ENCODE peak calls at places on chromosomes 7 and 10, in nine cellular contexts. F, Z, T, R, O, U, D, B and E are unnamed samples.

GRCh38 chr7:37420931-37421330 is 27.7 kb downstream of the ELMO1 start:
- DNase-seq in Z (no peak), O (no peak), T (no peak), F (no peak), D (no peak), R (no peak), B (no peak), U (no peak), E (no peak)

GRCh38 chr10:113473851-113474250 is 79.0 kb upstream of the HABP2 start:
- DNase-seq in F (no peak), Z (no peak), B (no peak), R (peak; percentile 33), T (peak; percentile 72), O (no peak), D (no peak), U (no peak), E (peak; percentile 24)

GRCh38 chr7:128322040-128322643 is 21.6 kb downstream of the RBM28 start:
- DNase-seq in D (no peak), B (no peak), T (peak; percentile 51), Z (no peak), U (no peak), O (peak; percentile 32), R (peak; percentile 63), F (peak; percentile 50), E (peak; percentile 27)

GRCh38 chr10:109343293-109343692 is 580.0 kb downstream of the XPNPEP1 start:
- DNase-seq in O (no peak), D (peak; percentile 63), B (no peak), R (peak; percentile 28), U (no peak), F (no peak), T (peak; percentile 91), Z (no peak), E (peak; percentile 2)

GRCh38 chr7:121620953-121621606 is 225.0 kb upstream of the FAM3C start:
- DNase-seq in B (no peak), O (no peak), U (no peak), F (no peak), Z (no peak), T (no peak), R (no peak), D (no peak), E (no peak)

GRCh38 chr7:29270979-29271658 is 76.5 kb downstream of the CHN2 start:
- DNase-seq in T (peak; percentile 69), R (no peak), D (no peak), U (no peak), B (no peak), Z (no peak), F (no peak), O (no peak), E (no peak)

GRCh38 chr7:80681272-80681885 is 42.9 kb downstream of the CD36 start:
- DNase-seq in D (no peak), F (peak; percentile 42), Z (no peak), U (no peak), R (peak; percentile 67), B (no peak), T (peak; percentile 23), O (no peak), E (no peak)

GRCh38 chr10:108031505-108031904 is 867.0 kb upstream of the SORCS1 start:
- DNase-seq in Z (no peak), T (no peak), F (no peak), D (no peak), B (no peak), R (no peak), U (no peak), O (no peak), E (no peak)

GRCh38 chr7:149207324-149208035 is 12.1 kb downstream of the ZNF282 start:
- DNase-seq in T (no peak), B (no peak), Z (no peak), D (no peak), R (no peak), U (no peak), O (no peak), F (no peak), E (no peak)

GRCh38 chr7:143408686-143409551 is at the start of gene EPHA1:
- DNase-seq in Z (no peak), F (peak; percentile 81), D (no peak), T (no peak), O (peak; percentile 47), B (peak; percentile 77), R (peak; percentile 16), U (peak; percentile 79), E (no peak)

GRCh38 chr7:103915958-103916357 is 73.5 kb downstream of the RELN start:
- DNase-seq in U (no peak), D (no peak), Z (no peak), O (no peak), F (no peak), R (peak; percentile 54), B (no peak), T (peak; percentile 23), E (no peak)

GRCh38 chr7:145698526-145699262 is 417.9 kb upstream of the CNTNAP2 start:
- DNase-seq in F (no peak), B (no peak), O (no peak), U (no peak), Z (no peak), D (no peak), T (peak; percentile 6), R (peak; percentile 9), E (peak; percentile 2)

GRCh38 chr10:102413806-102414561 is 4.6 kb downstream of the PSD start:
- DNase-seq in B (no peak), F (no peak), R (no peak), U (no peak), D (no peak), Z (no peak), T (no peak), O (peak; percentile 12), E (no peak)

GRCh38 chr7:99694201-99694911 is 14.6 kb upstream of the CYP3A5 start:
- DNase-seq in R (no peak), D (no peak), Z (no peak), U (peak; percentile 15), F (peak; percentile 62), O (no peak), B (no peak), T (no peak), E (no peak)

GRCh38 chr7:144818516-144818915 is 17.3 kb downstream of the TPK1 start:
- DNase-seq in F (no peak), R (peak; percentile 48), Z (no peak), T (peak; percentile 10), D (no peak), B (no peak), O (peak; percentile 74), U (no peak), E (no peak)

DNA sequence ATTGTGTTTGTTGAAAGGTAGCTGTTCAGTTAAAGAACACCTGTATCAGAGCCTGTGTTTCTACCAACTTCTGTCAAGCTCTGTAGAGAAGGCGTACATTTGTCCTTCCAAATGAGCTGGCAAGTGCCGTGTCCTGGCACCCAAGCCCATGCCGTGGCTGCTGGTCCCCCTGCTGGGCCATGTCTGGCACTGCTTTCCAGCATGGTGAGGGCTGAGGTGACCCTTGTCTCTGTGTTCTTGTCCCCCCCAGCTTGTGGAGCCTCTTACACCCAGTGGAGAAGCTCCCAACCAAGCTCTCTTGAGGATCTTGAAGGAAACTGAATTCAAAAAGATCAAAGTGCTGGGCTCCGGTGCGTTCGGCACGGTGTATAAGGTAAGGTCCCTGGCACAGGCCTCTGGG is 154.9 kb downstream of the EGFR start:
- DNase-seq in B (no peak), Z (no peak), O (no peak), F (no peak), R (no peak), U (no peak), T (no peak), D (no peak), E (no peak)
- TF ChIP-seq CTCF in B (no peak), Z (no peak), O (no peak), F (no peak), R (no peak), U (no peak), T (no peak), D (no peak), E (no peak)

GRCh38 chr7:641269-641671 is 85.2 kb upstream of the DNAAF5 start:
- DNase-seq in F (no peak), U (no peak), R (peak; percentile 17), D (no peak), T (peak; percentile 34), Z (no peak), B (no peak), O (no peak), E (no peak)

GRCh38 chr7:636396-636795 is 90.1 kb upstream of the DNAAF5 start:
- DNase-seq in R (peak; percentile 51), U (peak; percentile 20), F (no peak), T (peak; percentile 23), O (peak; percentile 62), Z (no peak), D (no peak), B (no peak), E (no peak)

GRCh38 chr7:637826-638225 is 88.7 kb upstream of the DNAAF5 start:
- DNase-seq in R (no peak), Z (no peak), B (no peak), U (no peak), F (no peak), O (no peak), D (no peak), T (no peak), E (no peak)

GRCh38 chr7:635227-635626 is 91.3 kb upstream of the DNAAF5 start:
- DNase-seq in T (no peak), U (no peak), F (no peak), O (no peak), B (no peak), Z (no peak), D (no peak), R (no peak), E (no peak)

DNA sequence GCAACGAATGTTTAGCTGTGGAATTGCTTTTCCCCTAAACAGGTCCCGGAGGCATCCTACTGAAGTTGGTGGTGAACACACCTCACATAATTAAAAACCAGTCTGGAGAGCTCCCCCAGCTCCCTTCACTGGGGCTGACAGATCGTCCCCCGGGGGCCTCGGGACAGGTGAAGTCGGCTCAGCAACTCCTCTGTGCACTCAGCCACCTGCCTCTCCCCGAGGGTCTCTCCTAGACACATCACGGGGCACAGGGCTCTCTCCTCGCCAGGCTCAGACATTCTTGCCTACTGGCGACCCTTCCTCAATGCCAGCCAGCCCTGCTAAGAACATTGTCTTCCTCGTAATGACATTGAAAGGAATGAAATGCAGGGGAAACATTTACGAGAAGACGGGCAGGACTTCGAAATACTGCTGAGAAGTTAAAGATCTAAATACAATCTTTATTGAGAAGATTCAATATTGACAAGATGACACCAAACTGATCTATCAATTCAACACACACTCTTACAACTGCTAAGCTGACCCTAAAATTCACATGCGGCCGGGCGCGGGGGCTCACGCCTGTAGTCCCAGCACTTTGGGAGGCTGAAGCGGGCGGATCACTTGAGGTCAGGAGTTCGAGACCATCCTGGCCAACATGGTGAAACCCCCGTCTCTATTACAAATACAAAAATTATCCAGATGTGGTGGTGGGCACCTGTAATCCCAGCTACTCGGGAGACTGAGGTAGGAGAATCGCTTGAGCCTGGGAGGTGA is 88.1 kb upstream of the DNAAF5 start:
- DNase-seq in F (no peak), U (no peak), D (no peak), Z (no peak), T (no peak), O (no peak), R (no peak), B (no peak), E (no peak)
- H3K4me3 ChIP-seq in F (no peak overlapping the region), U (no peak overlapping the region), D (no peak overlapping the region), Z (no peak overlapping the region), T (no peak overlapping the region), O (no peak overlapping the region), R (no peak overlapping the region), B (no peak overlapping the region), E (no peak overlapping the region)

GRCh38 chr7:107592361-107593024 is 12.4 kb downstream of the BCAP29 start:
- DNase-seq in T (peak; percentile 72), O (no peak), R (peak; percentile 77), D (peak; percentile 63), Z (no peak), U (no peak), F (no peak), B (no peak), E (no peak)
- TF ChIP-seq CTCF in T (no peak), O (no peak), R (no peak), D (no peak), Z (no peak), U (no peak), F (no peak), B (no peak), E (no peak)

GRCh38 chr10:6128591-6129383 is 40.0 kb downstream of the RBM17 start:
- DNase-seq in U (no peak), F (peak; percentile 44), T (peak; percentile 70), R (peak; percentile 53), O (no peak), D (no peak), Z (no peak), B (no peak), E (no peak)
- H3K4me3 ChIP-seq in U (no peak overlapping the region), F (no peak overlapping the region), T (peak overlapping the region; percentile 31), R (no peak overlapping the region), O (no peak overlapping the region), D (no peak overlapping the region), Z (no peak overlapping the region), B (peak overlapping the region; percentile 31), E (no peak overlapping the region)